ENCODE peak calls at places on chromosomes 13 and 19, in eight cellular contexts. One of them, this sample, is unnamed.

GRCh38 chr13:24788538-24788937 is 24.6 kb downstream of the RNF17 start:
- DNase-seq in neural crest cell: no peak
- DNase-seq in activated T-helper 9 cell treated with anti-CD3 and anti-CD28 coated beads, Interleukin-2, amount 50 U/mL, for 16 hours: no peak
- DNase-seq in HCEC 1CT: no peak
- DNase-seq in lower leg skin: no peak
- DNase-seq in endothelial cell: no peak
- DNase-seq in CD4-positive, alpha-beta T cell: no peak
- DNase-seq in SK-N-DZ: no peak
- DNase-seq in this sample: no peak

GRCh38 chr19:10604460-10604980 is 17.4 kb upstream of the AP1M2 start:
- DNase-seq in HCEC 1CT: no peak
- DNase-seq in endothelial cell: peak
- DNase-seq in SK-N-DZ: no peak
- DNase-seq in lower leg skin: no peak
- DNase-seq in CD4-positive, alpha-beta T cell: no peak
- DNase-seq in neural crest cell: no peak
- DNase-seq in activated T-helper 9 cell treated with anti-CD3 and anti-CD28 coated beads, Interleukin-2, amount 50 U/mL, for 16 hours: no peak
- DNase-seq in this sample: no peak

GRCh38 chr13:113009743-113010509 is 40.9 kb downstream of the MCF2L start:
- DNase-seq in endothelial cell: no peak
- DNase-seq in CD4-positive, alpha-beta T cell: no peak
- DNase-seq in HCEC 1CT: no peak
- DNase-seq in SK-N-DZ: peak
- DNase-seq in lower leg skin: no peak
- DNase-seq in neural crest cell: no peak
- DNase-seq in activated T-helper 9 cell treated with anti-CD3 and anti-CD28 coated beads, Interleukin-2, amount 50 U/mL, for 16 hours: no peak
- DNase-seq in this sample: no peak

GRCh38 chr13:112661291-112661690 is 28.5 kb upstream of the ATP11A start:
- DNase-seq in HCEC 1CT: no peak
- DNase-seq in CD4-positive, alpha-beta T cell: no peak
- DNase-seq in SK-N-DZ: no peak
- DNase-seq in activated T-helper 9 cell treated with anti-CD3 and anti-CD28 coated beads, Interleukin-2, amount 50 U/mL, for 16 hours: no peak
- DNase-seq in neural crest cell: no peak
- DNase-seq in lower leg skin: no peak
- DNase-seq in endothelial cell: no peak
- DNase-seq in this sample: no peak

GRCh38 chr19:2488405-2488941 is 12.5 kb downstream of the GADD45B start:
- DNase-seq in endothelial cell: no peak
- DNase-seq in CD4-positive, alpha-beta T cell: no peak
- DNase-seq in activated T-helper 9 cell treated with anti-CD3 and anti-CD28 coated beads, Interleukin-2, amount 50 U/mL, for 16 hours: no peak
- DNase-seq in HCEC 1CT: no peak
- DNase-seq in lower leg skin: no peak
- DNase-seq in neural crest cell: no peak
- DNase-seq in SK-N-DZ: no peak
- DNase-seq in this sample: no peak

GRCh38 chr13:50156140-50156539 is 140.9 kb downstream of the KCNRG start:
- DNase-seq in activated T-helper 9 cell treated with anti-CD3 and anti-CD28 coated beads, Interleukin-2, amount 50 U/mL, for 16 hours: no peak
- DNase-seq in neural crest cell: no peak
- DNase-seq in endothelial cell: no peak
- DNase-seq in CD4-positive, alpha-beta T cell: no peak
- DNase-seq in lower leg skin: no peak
- DNase-seq in SK-N-DZ: no peak
- DNase-seq in HCEC 1CT: peak
- DNase-seq in this sample: peak

GRCh38 chr13:107765724-107766436 is 449.5 kb downstream of the LIG4 start:
- DNase-seq in activated T-helper 9 cell treated with anti-CD3 and anti-CD28 coated beads, Interleukin-2, amount 50 U/mL, for 16 hours: no peak
- DNase-seq in SK-N-DZ: peak
- DNase-seq in neural crest cell: no peak
- DNase-seq in lower leg skin: no peak
- DNase-seq in endothelial cell: no peak
- DNase-seq in CD4-positive, alpha-beta T cell: no peak
- DNase-seq in HCEC 1CT: peak
- DNase-seq in this sample: no peak

GRCh38 chr13:106095406-106095805 is 440.1 kb downstream of the EFNB2 start:
- DNase-seq in neural crest cell: no peak
- DNase-seq in endothelial cell: no peak
- DNase-seq in SK-N-DZ: no peak
- DNase-seq in CD4-positive, alpha-beta T cell: no peak
- DNase-seq in lower leg skin: no peak
- DNase-seq in activated T-helper 9 cell treated with anti-CD3 and anti-CD28 coated beads, Interleukin-2, amount 50 U/mL, for 16 hours: no peak
- DNase-seq in HCEC 1CT: no peak
- DNase-seq in this sample: no peak

GRCh38 chr19:17952041-17952976 is 14.6 kb upstream of the KCNN1 start:
- DNase-seq in activated T-helper 9 cell treated with anti-CD3 and anti-CD28 coated beads, Interleukin-2, amount 50 U/mL, for 16 hours: no peak
- DNase-seq in CD4-positive, alpha-beta T cell: no peak
- DNase-seq in neural crest cell: no peak
- DNase-seq in HCEC 1CT: no peak
- DNase-seq in lower leg skin: no peak
- DNase-seq in endothelial cell: no peak
- DNase-seq in SK-N-DZ: peak
- DNase-seq in this sample: no peak

GRCh38 chr19:6412111-6412999 is 12.3 kb downstream of the KHSRP start:
- DNase-seq in HCEC 1CT: no peak
- DNase-seq in activated T-helper 9 cell treated with anti-CD3 and anti-CD28 coated beads, Interleukin-2, amount 50 U/mL, for 16 hours: no peak
- DNase-seq in lower leg skin: no peak
- DNase-seq in neural crest cell: no peak
- DNase-seq in SK-N-DZ: peak
- DNase-seq in CD4-positive, alpha-beta T cell: peak
- DNase-seq in endothelial cell: peak
- DNase-seq in this sample: peak

GRCh38 chr13:105990256-105990958 is 545.1 kb downstream of the EFNB2 start:
- DNase-seq in SK-N-DZ: no peak
- DNase-seq in endothelial cell: no peak
- DNase-seq in neural crest cell: no peak
- DNase-seq in CD4-positive, alpha-beta T cell: no peak
- DNase-seq in lower leg skin: no peak
- DNase-seq in activated T-helper 9 cell treated with anti-CD3 and anti-CD28 coated beads, Interleukin-2, amount 50 U/mL, for 16 hours: no peak
- DNase-seq in HCEC 1CT: peak
- DNase-seq in this sample: no peak

GRCh38 chr19:58395220-58395978 is at the start of gene RNF225:
- DNase-seq in CD4-positive, alpha-beta T cell: no peak
- DNase-seq in neural crest cell: no peak
- DNase-seq in lower leg skin: no peak
- DNase-seq in endothelial cell: no peak
- DNase-seq in HCEC 1CT: peak
- DNase-seq in activated T-helper 9 cell treated with anti-CD3 and anti-CD28 coated beads, Interleukin-2, amount 50 U/mL, for 16 hours: no peak
- DNase-seq in SK-N-DZ: no peak
- DNase-seq in this sample: no peak

GRCh38 chr13:66574606-66575005 is 655.5 kb downstream of the PCDH9 start:
- DNase-seq in activated T-helper 9 cell treated with anti-CD3 and anti-CD28 coated beads, Interleukin-2, amount 50 U/mL, for 16 hours: no peak
- DNase-seq in neural crest cell: no peak
- DNase-seq in endothelial cell: no peak
- DNase-seq in HCEC 1CT: peak
- DNase-seq in lower leg skin: no peak
- DNase-seq in SK-N-DZ: no peak
- DNase-seq in CD4-positive, alpha-beta T cell: no peak
- DNase-seq in this sample: peak

This sample was measured in myocyte.